ENCODE peak calls at places on chromosomes 7 and 10, in six cellular contexts. J, C, Z, N, R and B are unnamed samples.

GRCh38 chr7:44231088-44231487 is 30.3 kb downstream of the YKT6 start:
- DNase-seq in J (no peak), C (no peak), Z (no peak), N (no peak), R (no peak), B (no peak)

GRCh38 chr10:72426982-72427381 is 72.3 kb upstream of the DNAJB12 start:
- DNase-seq in J (no peak), C (no peak), Z (no peak), N (no peak), R (no peak), B (no peak)

GRCh38 chr10:57867226-57867625 is 400.5 kb downstream of the IPMK start:
- DNase-seq in J (no peak), C (no peak), Z (no peak), N (no peak), R (no peak), B (no peak)

GRCh38 chr7:2116086-2116810 is 116.5 kb downstream of the MAD1L1 start:
- DNase-seq in J (no peak), C (no peak), Z (peak; percentile 52), N (no peak), R (peak; percentile 61), B (no peak)

GRCh38 chr10:12510566-12510965 is 161.2 kb downstream of the CAMK1D start:
- DNase-seq in J (no peak), C (no peak), Z (no peak), N (no peak), R (no peak), B (no peak)

GRCh38 chr7:141652691-141653090 is 49.3 kb downstream of the DENND11 start:
- DNase-seq in J (no peak), C (no peak), Z (no peak), N (no peak), R (no peak), B (no peak)

GRCh38 chr10:3691482-3691881 is 93.5 kb downstream of the KLF6 start:
- DNase-seq in J (no peak), C (no peak), Z (no peak), N (no peak), R (no peak), B (no peak)

GRCh38 chr10:117535045-117535751 is 7.3 kb upstream of the EMX2 start:
- DNase-seq in J (no peak), C (peak; percentile 48), Z (peak; percentile 56), N (no peak), R (no peak), B (no peak)

GRCh38 chr10:109939253-109939961 is 16.1 kb upstream of the XPNPEP1 start:
- DNase-seq in J (no peak), C (no peak), Z (no peak), N (no peak), R (no peak), B (no peak)

GRCh38 chr10:58064714-58065528 is 202.8 kb downstream of the IPMK start:
- DNase-seq in J (peak; percentile 45), C (peak; percentile 65), Z (no peak), N (no peak), R (no peak), B (no peak)

GRCh38 chr7:83077328-83077727 is 85.4 kb downstream of the PCLO start:
- DNase-seq in J (no peak), C (no peak), Z (no peak), N (no peak), R (no peak), B (no peak)

GRCh38 chr7:83072576-83073517 is 89.8 kb downstream of the PCLO start:
- DNase-seq in J (no peak), C (no peak), Z (no peak), N (no peak), R (no peak), B (no peak)
- TF ChIP-seq CTCF in J (peak; percentile 49), C (peak; percentile 36), Z (no peak), N (no peak), R (no peak), B (peak; percentile 48)

DNA sequence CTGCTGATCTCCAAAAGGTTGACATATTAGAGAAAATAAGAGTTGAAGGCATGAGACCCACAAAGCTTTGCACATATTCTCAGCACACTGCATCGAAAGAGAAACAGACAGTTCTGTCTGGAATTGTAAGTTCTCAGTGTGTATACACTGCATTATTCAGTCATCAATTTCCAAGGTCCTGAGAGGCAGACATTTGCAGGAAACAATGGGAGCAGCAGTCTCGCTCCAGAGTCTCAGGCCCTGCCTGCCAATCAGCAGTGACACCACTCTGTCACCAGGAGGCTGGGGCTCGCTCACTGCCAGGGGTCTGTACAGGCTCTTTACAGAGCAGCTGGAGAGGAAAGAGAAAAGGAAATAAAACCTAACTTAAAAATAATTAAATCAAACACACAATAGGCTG is 36.3 kb downstream of the JAZF1 start:
- DNase-seq in J (no peak), C (peak; percentile 19), Z (no peak), N (no peak), R (peak; percentile 60), B (no peak)
- TF ChIP-seq CTCF in J (no peak), C (peak; percentile 11), Z (no peak), N (no peak), R (peak; percentile 42), B (no peak)

GRCh38 chr10:111344804-111345203 is 268.0 kb downstream of the ADRA2A start:
- DNase-seq in J (no peak), C (no peak), Z (no peak), N (no peak), R (no peak), B (no peak)
- TF ChIP-seq CTCF in J (peak; percentile 45), C (peak; percentile 29), Z (no peak), N (no peak), R (no peak), B (peak; percentile 18)

DNA sequence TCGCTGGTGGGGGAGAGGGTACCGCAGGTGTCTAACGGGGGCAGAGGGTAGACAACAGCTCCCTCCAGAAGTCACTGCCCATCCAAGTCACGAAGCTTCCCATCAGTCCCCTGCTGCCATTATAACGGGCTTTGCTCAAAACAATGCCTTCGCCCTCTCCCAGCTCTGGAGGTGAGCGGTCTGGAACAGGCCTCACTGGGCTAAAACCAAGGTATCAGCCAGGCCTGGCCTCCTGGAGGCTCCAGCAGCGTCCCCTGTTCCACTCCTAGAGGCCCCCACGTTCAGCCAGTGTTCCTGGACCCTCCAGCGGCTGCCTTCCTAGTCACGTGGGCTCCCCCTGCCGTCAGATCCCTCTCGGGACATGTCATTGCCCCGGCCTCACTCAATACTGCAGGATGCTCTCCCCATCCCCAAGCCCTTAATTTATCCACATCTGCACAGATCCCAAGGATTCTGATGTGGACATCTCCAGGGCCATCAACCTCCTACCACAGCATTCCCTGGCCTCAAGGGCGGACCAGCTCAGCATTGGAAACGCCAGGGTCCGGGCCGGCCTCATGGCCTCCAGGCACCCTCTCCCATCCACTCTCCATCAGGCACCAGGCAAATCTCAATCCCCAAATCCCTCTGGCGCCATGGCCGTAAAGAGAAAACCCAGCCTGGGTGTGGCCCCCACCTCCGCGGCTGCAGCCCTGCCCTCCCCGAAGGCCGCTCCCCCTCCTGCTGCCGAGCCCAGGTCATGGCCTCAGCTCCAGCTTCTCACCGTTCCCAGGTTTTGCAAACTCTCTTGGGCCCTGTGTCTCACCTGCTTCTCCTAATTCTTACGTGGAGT is 104.1 kb upstream of the FAM20C start:
- DNase-seq in J (no peak), C (peak; percentile 5), Z (peak; percentile 13), N (no peak), R (no peak), B (no peak)
- TF ChIP-seq CTCF in J (no peak), C (no peak), Z (no peak), N (no peak), R (no peak), B (no peak)

DNA sequence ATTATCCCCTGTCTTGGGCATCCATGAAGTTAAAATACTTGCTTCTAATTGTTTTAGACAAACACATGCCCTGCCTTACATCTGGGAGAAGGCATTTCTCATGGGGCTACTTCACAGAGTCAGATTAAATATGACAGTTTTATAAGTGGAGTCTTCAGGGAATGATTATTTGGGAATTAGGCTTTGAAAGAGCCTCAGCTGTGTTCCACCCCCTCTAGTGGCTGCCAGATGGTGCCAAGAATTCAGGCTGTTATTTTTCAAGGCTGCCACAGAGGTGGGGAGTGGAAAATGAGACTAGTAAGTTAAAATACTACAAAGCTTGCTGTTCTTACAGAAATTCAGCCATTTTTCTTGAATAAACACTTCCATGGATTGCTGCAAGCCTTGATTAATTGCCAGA is 45.8 kb upstream of the DNAH11 start:
- DNase-seq in J (no peak), C (no peak), Z (no peak), N (no peak), R (no peak), B (no peak)
- TF ChIP-seq CTCF in J (peak; percentile 68), C (no peak), Z (no peak), N (no peak), R (no peak), B (no peak)